ENCODE peak calls at places on chromosomes 6 and 20, in six cellular contexts. One of them, this sample, is unnamed.

GRCh38 chr6:137471497-137471896 is 22.7 kb downstream of the OLIG3 start:
- DNase-seq in HFFc6: no peak
- DNase-seq in HTR-8/SVneo: no peak
- DNase-seq in GF-D8: no peak
- DNase-seq in adrenal gland: no peak
- DNase-seq in thyroid gland: no peak
- DNase-seq in this sample: no peak

GRCh38 chr6:44002071-44002590 is 125.1 kb downstream of the MRPL14 start:
- DNase-seq in thyroid gland: peak
- DNase-seq in adrenal gland: no peak
- DNase-seq in HTR-8/SVneo: no peak
- DNase-seq in GF-D8: no peak
- DNase-seq in HFFc6: no peak
- DNase-seq in this sample: no peak

GRCh38 chr6:98769546-98769945 is 64.8 kb upstream of the POU3F2 start:
- DNase-seq in HFFc6: no peak
- DNase-seq in HTR-8/SVneo: no peak
- DNase-seq in thyroid gland: peak
- DNase-seq in adrenal gland: no peak
- DNase-seq in GF-D8: no peak
- DNase-seq in this sample: no peak

GRCh38 chr6:148288566-148288965 is 54.1 kb upstream of the SASH1 start:
- DNase-seq in HFFc6: no peak
- DNase-seq in GF-D8: no peak
- DNase-seq in HTR-8/SVneo: no peak
- DNase-seq in adrenal gland: no peak
- DNase-seq in thyroid gland: no peak
- DNase-seq in this sample: no peak

GRCh38 chr6:8556370-8557018 is 121.1 kb upstream of the SLC35B3 start:
- DNase-seq in GF-D8: no peak
- DNase-seq in HFFc6: no peak
- DNase-seq in thyroid gland: no peak
- DNase-seq in HTR-8/SVneo: peak
- DNase-seq in adrenal gland: no peak
- DNase-seq in this sample: no peak

GRCh38 chr6:44073612-44074382 is 53.5 kb downstream of the MRPL14 start:
- DNase-seq in HTR-8/SVneo: no peak
- DNase-seq in GF-D8: no peak
- DNase-seq in adrenal gland: no peak
- DNase-seq in thyroid gland: no peak
- DNase-seq in HFFc6: no peak
- DNase-seq in this sample: no peak

GRCh38 chr6:148107911-148108310 is 234.7 kb upstream of the SASH1 start:
- DNase-seq in GF-D8: no peak
- DNase-seq in HTR-8/SVneo: no peak
- DNase-seq in HFFc6: no peak
- DNase-seq in adrenal gland: no peak
- DNase-seq in thyroid gland: peak
- DNase-seq in this sample: no peak

GRCh38 chr6:33278392-33278741 is 1.4 kb downstream of the B3GALT4 start:
- DNase-seq in HFFc6: no peak
- DNase-seq in HTR-8/SVneo: no peak
- DNase-seq in adrenal gland: no peak
- DNase-seq in thyroid gland: no peak
- DNase-seq in GF-D8: no peak
- DNase-seq in this sample: no peak

GRCh38 chr20:48238326-48238725 is 453.0 kb upstream of the SULF2 start:
- DNase-seq in HTR-8/SVneo: no peak
- DNase-seq in adrenal gland: peak
- DNase-seq in HFFc6: peak
- DNase-seq in GF-D8: no peak
- DNase-seq in thyroid gland: no peak
- DNase-seq in this sample: no peak

GRCh38 chr20:46710149-46710913 is 882 bp downstream of the SLC2A10 start:
- DNase-seq in adrenal gland: no peak
- DNase-seq in GF-D8: no peak
- DNase-seq in HTR-8/SVneo: no peak
- DNase-seq in thyroid gland: no peak
- DNase-seq in HFFc6: no peak
- DNase-seq in this sample: no peak

GRCh38 chr6:35751594-35751993 is 14.8 kb downstream of the ARMC12 start:
- DNase-seq in HTR-8/SVneo: no peak
- DNase-seq in thyroid gland: no peak
- DNase-seq in GF-D8: no peak
- DNase-seq in adrenal gland: no peak
- DNase-seq in HFFc6: no peak
- DNase-seq in this sample: no peak

GRCh38 chr20:24866008-24866407 is 83.1 kb upstream of the CST7 start:
- DNase-seq in thyroid gland: no peak
- DNase-seq in adrenal gland: no peak
- DNase-seq in GF-D8: no peak
- DNase-seq in HFFc6: no peak
- DNase-seq in HTR-8/SVneo: no peak
- DNase-seq in this sample: no peak

GRCh38 chr6:161305860-161306259 is 32.0 kb upstream of the AGPAT4 start:
- DNase-seq in adrenal gland: no peak
- DNase-seq in GF-D8: no peak
- DNase-seq in HTR-8/SVneo: no peak
- DNase-seq in thyroid gland: no peak
- DNase-seq in HFFc6: no peak
- DNase-seq in this sample: no peak

GRCh38 chr6:135231469-135231844 is 50.3 kb downstream of the MYB start:
- DNase-seq in adrenal gland: no peak
- DNase-seq in HTR-8/SVneo: no peak
- DNase-seq in GF-D8: no peak
- DNase-seq in thyroid gland: no peak
- DNase-seq in HFFc6: peak
- DNase-seq in this sample: peak

GRCh38 chr6:15855311-15855710 is 192.5 kb upstream of the DTNBP1 start:
- DNase-seq in thyroid gland: no peak
- DNase-seq in HTR-8/SVneo: no peak
- DNase-seq in GF-D8: no peak
- DNase-seq in adrenal gland: no peak
- DNase-seq in HFFc6: no peak
- DNase-seq in this sample: no peak

GRCh38 chr6:113879186-113880096 is 22.3 kb downstream of the MARCKS start:
- DNase-seq in thyroid gland: peak
- DNase-seq in GF-D8: peak
- DNase-seq in HTR-8/SVneo: peak
- DNase-seq in HFFc6: peak
- DNase-seq in adrenal gland: peak
- DNase-seq in this sample: peak

GRCh38 chr6:22295145-22295544 is 1.7 kb downstream of the PRL start:
- DNase-seq in adrenal gland: no peak
- DNase-seq in GF-D8: no peak
- DNase-seq in thyroid gland: no peak
- DNase-seq in HTR-8/SVneo: no peak
- DNase-seq in HFFc6: no peak
- DNase-seq in this sample: no peak

GRCh38 chr20:47735412-47736400 is 49.6 kb downstream of the SULF2 start:
- DNase-seq in adrenal gland: peak
- DNase-seq in HFFc6: no peak
- DNase-seq in HTR-8/SVneo: no peak
- DNase-seq in GF-D8: peak
- DNase-seq in thyroid gland: no peak
- DNase-seq in this sample: peak

GRCh38 chr6:149513915-149514314 is 29.1 kb upstream of the ZC3H12D start:
- DNase-seq in HFFc6: no peak
- DNase-seq in adrenal gland: no peak
- DNase-seq in HTR-8/SVneo: no peak
- DNase-seq in GF-D8: no peak
- DNase-seq in thyroid gland: no peak
- DNase-seq in this sample: peak

GRCh38 chr6:100300221-100300736 is 164.4 kb downstream of the SIM1 start:
- DNase-seq in adrenal gland: no peak
- DNase-seq in GF-D8: no peak
- DNase-seq in thyroid gland: no peak
- DNase-seq in HTR-8/SVneo: peak
- DNase-seq in HFFc6: peak
- DNase-seq in this sample: no peak

GRCh38 chr20:18802012-18802634 is 11.5 kb upstream of the SCP2D1 start:
- DNase-seq in HTR-8/SVneo: no peak
- DNase-seq in thyroid gland: no peak
- DNase-seq in GF-D8: no peak
- DNase-seq in HFFc6: no peak
- DNase-seq in adrenal gland: no peak
- DNase-seq in this sample: no peak

GRCh38 chr6:157246048-157246630 is 77.2 kb downstream of the TMEM242 start:
- DNase-seq in HFFc6: no peak
- DNase-seq in thyroid gland: no peak
- DNase-seq in GF-D8: no peak
- DNase-seq in adrenal gland: no peak
- DNase-seq in HTR-8/SVneo: no peak
- DNase-seq in this sample: no peak

GRCh38 chr6:110852769-110853168 is 21.8 kb upstream of the AMD1 start:
- DNase-seq in HTR-8/SVneo: no peak
- DNase-seq in GF-D8: no peak
- DNase-seq in adrenal gland: no peak
- DNase-seq in HFFc6: no peak
- DNase-seq in thyroid gland: no peak
- DNase-seq in this sample: no peak

GRCh38 chr20:11144114-11144513 is 470.3 kb upstream of the JAG1 start:
- DNase-seq in HTR-8/SVneo: peak
- DNase-seq in adrenal gland: no peak
- DNase-seq in GF-D8: no peak
- DNase-seq in HFFc6: peak
- DNase-seq in thyroid gland: no peak
- DNase-seq in this sample: no peak

This sample was measured in MV-4-11.